ENCODE peak calls at places on chromosomes 13 and 19, in four cellular contexts. E is K562, A is A549, X is HepG2. Z is an unnamed sample.

GRCh38 chr13:112447761-112448603 is 71.8 kb downstream of the SPACA7 start:
- DNase-seq in E (no peak), A (no peak), X (no peak), Z (no peak)

GRCh38 chr13:94138831-94139230 is 340.7 kb downstream of the DCT start:
- DNase-seq in E (no peak), A (no peak), X (no peak), Z (no peak)

GRCh38 chr19:917323-918151 is at the start of gene KISS1R:
- DNase-seq in E (peak; percentile 81), A (peak; percentile 51), X (peak; percentile 71), Z (no peak)

GRCh38 chr19:18417250-18418033 is 1.8 kb upstream of the SSBP4 start:
- DNase-seq in E (peak; percentile 90), A (no peak), X (peak; percentile 63), Z (no peak)

GRCh38 chr13:97141564-97142005 is 80.5 kb upstream of the MBNL2 start:
- DNase-seq in E (peak; percentile 71), A (peak; percentile 83), X (peak; percentile 96), Z (peak; percentile 23)

GRCh38 chr19:18972301-18972831 is 31.3 kb upstream of the HOMER3 start:
- DNase-seq in E (no peak), A (no peak), X (no peak), Z (no peak)

GRCh38 chr19:38243279-38243673 is 12.9 kb downstream of the PPP1R14A start:
- DNase-seq in E (no peak), A (no peak), X (no peak), Z (no peak)

GRCh38 chr13:31160857-31161582 is 684 bp downstream of the HSPH1 start:
- DNase-seq in E (peak; percentile 40), A (no peak), X (peak; percentile 31), Z (peak; percentile 37)

GRCh38 chr19:23070353-23070781 is 46.5 kb upstream of the ZNF730 start:
- DNase-seq in E (peak; percentile 31), A (no peak), X (no peak), Z (no peak)

GRCh38 chr19:47315125-47315821 is 5.6 kb downstream of the C5AR1 start:
- DNase-seq in E (peak; percentile 86), A (peak; percentile 98), X (peak; percentile 97), Z (no peak)

GRCh38 chr19:18322318-18322758 is 538 bp downstream of the LSM4 start:
- DNase-seq in E (peak; percentile 82), A (peak; percentile 66), X (peak; percentile 74), Z (no peak)

GRCh38 chr19:35994868-35995654 is at the start of gene SDHAF1:
- DNase-seq in E (peak; percentile 96), A (peak; percentile 100), X (peak; percentile 90), Z (peak; percentile 84)

GRCh38 chr13:108618233-108618632 is 11.2 kb upstream of the MYO16 start:
- DNase-seq in E (no peak), A (no peak), X (no peak), Z (no peak)

GRCh38 chr19:4495471-4495870 is 22.8 kb downstream of the PLIN4 start:
- DNase-seq in E (no peak), A (no peak), X (no peak), Z (no peak)

GRCh38 chr13:73210218-73210883 is 151.5 kb downstream of the KLF5 start:
- DNase-seq in E (no peak), A (no peak), X (peak; percentile 82), Z (no peak)

GRCh38 chr19:1252818-1253513 is 4.6 kb downstream of the MIDN start:
- DNase-seq in E (peak; percentile 72), A (no peak), X (peak; percentile 82), Z (no peak)

GRCh38 chr19:47613165-47614146 is 4.5 kb downstream of the BICRA start:
- DNase-seq in E (no peak), A (no peak), X (no peak), Z (no peak)

GRCh38 chr13:30371649-30372265 is 50.5 kb upstream of the UBE2L5 start:
- DNase-seq in E (no peak), A (no peak), X (peak; percentile 35), Z (peak; percentile 96)

GRCh38 chr13:48833412-48833811 is 142.3 kb upstream of the FNDC3A start:
- DNase-seq in E (no peak), A (no peak), X (no peak), Z (no peak)

GRCh38 chr13:79227418-79227817 is 178.6 kb downstream of the RBM26 start:
- DNase-seq in E (no peak), A (no peak), X (no peak), Z (peak; percentile 42)

GRCh38 chr19:29675650-29676186 is 10.5 kb downstream of the PLEKHF1 start:
- DNase-seq in E (no peak), A (no peak), X (no peak), Z (no peak)

GRCh38 chr13:45584816-45585215 is 30.7 kb downstream of the ERICH6B start:
- DNase-seq in E (peak; percentile 13), A (no peak), X (peak; percentile 20), Z (no peak)

GRCh38 chr19:3544742-3545668 is 6.0 kb downstream of the TEKTIP1 start:
- DNase-seq in E (peak; percentile 85), A (peak; percentile 65), X (peak; percentile 35), Z (no peak)

GRCh38 chr19:52535831-52536800 is 8.6 kb downstream of the ZNF808 start:
- DNase-seq in E (no peak), A (no peak), X (no peak), Z (peak; percentile 67)

GRCh38 chr13:113625965-113626661 is 31.9 kb downstream of the ATP4B start:
- DNase-seq in E (no peak), A (no peak), X (no peak), Z (no peak)

GRCh38 chr13:97568850-97569249 is 134.9 kb downstream of the RAP2A start:
- DNase-seq in E (no peak), A (no peak), X (no peak), Z (no peak)

GRCh38 chr13:98334620-98335205 is 157.6 kb upstream of the RNF113B start:
- DNase-seq in E (no peak), A (no peak), X (no peak), Z (no peak)

GRCh38 chr19:11174336-11174735 is 18.8 kb upstream of the SPC24 start:
- DNase-seq in E (no peak), A (no peak), X (no peak), Z (no peak)

GRCh38 chr13:92463134-92463533 is 763.5 kb upstream of the GPC6 start:
- DNase-seq in E (no peak), A (no peak), X (no peak), Z (no peak)

GRCh38 chr13:76790519-76791289 is 95.5 kb downstream of the KCTD12 start:
- DNase-seq in E (no peak), A (no peak), X (no peak), Z (no peak)

GRCh38 chr13:90696656-90697055 is 650.8 kb upstream of the MIR17HG start:
- DNase-seq in E (no peak), A (no peak), X (no peak), Z (no peak)

GRCh38 chr19:48907671-48908070 is 7.6 kb downstream of the NUCB1 start:
- DNase-seq in E (no peak), A (no peak), X (peak; percentile 83), Z (no peak)

GRCh38 chr13:25662516-25662915 is 290.7 kb downstream of the ATP8A2 start:
- DNase-seq in E (no peak), A (no peak), X (no peak), Z (no peak)

GRCh38 chr13:27403252-27403678 is 21.2 kb upstream of the GTF3A start:
- DNase-seq in E (no peak), A (no peak), X (no peak), Z (no peak)

GRCh38 chr19:30865481-30865880 is 483.8 kb downstream of the TSHZ3 start:
- DNase-seq in E (no peak), A (no peak), X (no peak), Z (no peak)

GRCh38 chr19:7676854-7677253 is at the start of gene MCEMP1:
- DNase-seq in E (no peak), A (no peak), X (no peak), Z (no peak)

GRCh38 chr13:95457294-95457693 is 95.2 kb upstream of the CLDN10 start:
- DNase-seq in E (no peak), A (no peak), X (no peak), Z (peak; percentile 89)

GRCh38 chr13:43652751-43653150 is 134.0 kb downstream of the ENOX1 start:
- DNase-seq in E (no peak), A (no peak), X (no peak), Z (no peak)

DNA sequence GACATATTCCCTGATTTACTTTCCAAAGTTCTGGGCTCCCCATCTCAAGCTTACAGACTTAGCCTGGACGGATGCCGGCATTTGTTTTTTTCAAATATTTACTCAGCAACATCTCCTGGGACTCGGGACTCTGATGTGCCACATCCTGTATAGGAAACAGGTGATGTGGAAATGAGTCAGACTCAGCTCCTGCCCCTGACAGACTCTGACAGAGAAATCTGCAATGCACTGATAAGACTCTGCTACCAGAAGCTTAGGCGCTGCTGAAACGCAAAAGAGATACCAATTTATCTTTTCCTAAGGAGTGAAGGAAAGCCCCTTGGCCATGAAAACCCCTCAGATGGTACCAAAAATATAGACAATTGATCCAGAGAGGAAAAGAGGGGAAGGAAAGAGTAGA is 16.2 kb downstream of the LAIR2 start:
- DNase-seq in E (peak; percentile 70), A (no peak), X (peak; percentile 27), Z (peak; percentile 73)
- TF ChIP-seq CHD4 in E (no peak), A (no peak), X (no peak), Z (no peak)

GRCh38 chr13:39809466-39809865 is 154.0 kb downstream of the COG6 start:
- DNase-seq in E (no peak), A (no peak), X (no peak), Z (no peak)
- TF ChIP-seq USF2 in E (no peak), A (no peak), X (no peak), Z (no peak)

GRCh38 chr13:60261432-60262351 is 98.0 kb upstream of the DIAPH3 start:
- DNase-seq in E (no peak), A (no peak), X (no peak), Z (no peak)
- H3K4me2 ChIP-seq in E (no peak overlapping the region), A (no peak overlapping the region), X (no peak overlapping the region), Z (no peak overlapping the region)

GRCh38 chr13:19158006-19158405 is 23.6 kb downstream of the TUBA3C start:
- DNase-seq in E (no peak), A (no peak), X (no peak), Z (no peak)
- TF ChIP-seq CHD4 in E (no peak), A (no peak), X (no peak), Z (no peak)

DNA sequence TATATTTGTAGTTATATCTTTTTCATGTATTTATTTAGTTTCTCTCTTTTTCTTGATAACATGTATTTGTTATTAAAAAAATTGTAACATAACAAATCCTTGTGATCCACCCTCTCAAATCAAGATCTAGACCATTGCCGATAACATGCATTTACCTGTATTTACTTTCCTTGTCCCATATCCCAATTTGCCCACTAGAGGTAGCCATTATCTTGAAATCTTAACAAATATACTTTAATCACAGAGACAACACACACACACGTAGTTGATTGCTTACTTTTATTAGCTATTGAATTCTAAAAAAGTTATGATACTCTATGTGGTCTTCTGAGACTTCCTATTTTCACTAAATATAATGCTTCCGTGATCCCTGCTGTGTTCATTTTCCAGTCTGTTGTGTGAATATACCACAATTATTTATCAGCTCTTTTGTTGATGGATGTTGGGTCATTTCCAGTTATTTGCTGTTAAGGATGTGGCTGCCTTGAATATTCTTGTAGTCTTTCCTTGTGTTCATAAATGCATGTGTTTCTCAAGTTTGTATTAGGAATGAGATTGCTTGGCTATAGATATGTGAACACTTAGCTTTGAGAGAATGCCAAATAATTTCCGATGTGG is 31.3 kb upstream of the ZMYM2 start:
- DNase-seq in E (no peak), A (peak; percentile 34), X (peak; percentile 21), Z (no peak)
- TF ChIP-seq USF2 in E (no peak), A (no peak), X (no peak), Z (no peak)

Z was measured in GM12878.